ENCODE peak calls at places on chromosomes 1 and 21, in four cellular contexts. B is SJCRH30, S is AG04450, U is DND-41. H is an unnamed sample. For H3K9me3, the result is how much of the 10 kb centered on the place peaks cover.

GRCh38 chr1:16498573-16499359 is 15.3 kb downstream of the RNU1-1 start:
- DNase-seq in S (peak), U (peak), B (peak), H (peak)

GRCh38 chr1:17773626-17774326 is 18.6 kb downstream of the ACTL8 start:
- DNase-seq in B (no peak), U (no peak), S (no peak), H (no peak)

GRCh38 chr1:95206514-95206913 is 27.5 kb upstream of the RWDD3 start:
- DNase-seq in S (no peak), U (no peak), B (no peak), H (no peak)

GRCh38 chr1:198462365-198463025 is 78.0 kb downstream of the ATP6V1G3 start:
- DNase-seq in U (no peak), S (no peak), B (no peak), H (no peak)

GRCh38 chr1:228314315-228314657 is 92.3 kb downstream of the TRIM11 start:
- DNase-seq in B (no peak), S (no peak), U (no peak), H (peak)

GRCh38 chr21:32710069-32710784 is 17.6 kb downstream of the SYNJ1 start:
- DNase-seq in B (no peak), S (no peak), U (no peak), H (no peak)

GRCh38 chr1:231836227-231836893 is 209.8 kb downstream of the DISC1 start:
- DNase-seq in U (no peak), B (no peak), S (no peak), H (no peak)

GRCh38 chr1:211551628-211552465 is 27.1 kb downstream of the SLC30A1 start:
- DNase-seq in S (peak), U (no peak), B (no peak), H (no peak)

GRCh38 chr1:43655953-43656352 is 6.0 kb downstream of the KDM4A start:
- DNase-seq in U (no peak), B (no peak), S (no peak), H (no peak)

GRCh38 chr1:43063394-43064219 is 104.9 kb upstream of the SLC2A1 start:
- DNase-seq in U (no peak), B (no peak), S (no peak), H (no peak)

GRCh38 chr1:206672011-206672688 is 12.6 kb upstream of the MAPKAPK2 start:
- DNase-seq in B (no peak), S (no peak), U (no peak), H (no peak)

GRCh38 chr1:119321661-119322419 is 46.7 kb upstream of the HAO2 start:
- DNase-seq in S (no peak), B (no peak), U (no peak), H (no peak)

GRCh38 chr1:200039849-200040479 is 12.5 kb downstream of the NR5A2 start:
- DNase-seq in B (no peak), U (no peak), S (no peak), H (no peak)

GRCh38 chr1:39363267-39363666 is 128.2 kb upstream of the BMP8A start:
- DNase-seq in U (no peak), S (no peak), B (no peak), H (no peak)

GRCh38 chr1:224373008-224373590 is 16.4 kb downstream of the CNIH4 start:
- DNase-seq in B (no peak), U (no peak), S (no peak), H (no peak)

GRCh38 chr1:22442212-22442894 is 9.3 kb upstream of the ZBTB40 start:
- DNase-seq in U (no peak), S (no peak), B (no peak), H (no peak)

GRCh38 chr1:22444856-22445255 is 6.8 kb upstream of the ZBTB40 start:
- DNase-seq in S (no peak), B (no peak), U (no peak), H (no peak)

GRCh38 chr1:22440582-22440981 is 11.1 kb upstream of the ZBTB40 start:
- DNase-seq in U (no peak), S (no peak), B (no peak), H (no peak)

GRCh38 chr1:22447581-22448215 is 4.0 kb upstream of the ZBTB40 start:
- DNase-seq in U (no peak), S (peak), B (peak), H (peak)

GRCh38 chr1:22443332-22443731 is 8.3 kb upstream of the ZBTB40 start:
- DNase-seq in U (no peak), B (no peak), S (no peak), H (no peak)
- H3K9me3 ChIP-seq in U (under half), B (under half), S (under half), H (under half)

GRCh38 chr1:247156787-247157232 is 15.0 kb downstream of the ZNF124 start:
- DNase-seq in B (no peak), S (no peak), U (no peak), H (no peak)
- H3K9me3 ChIP-seq in B (under half), S (under half), U (half or more), H (under half)

DNA sequence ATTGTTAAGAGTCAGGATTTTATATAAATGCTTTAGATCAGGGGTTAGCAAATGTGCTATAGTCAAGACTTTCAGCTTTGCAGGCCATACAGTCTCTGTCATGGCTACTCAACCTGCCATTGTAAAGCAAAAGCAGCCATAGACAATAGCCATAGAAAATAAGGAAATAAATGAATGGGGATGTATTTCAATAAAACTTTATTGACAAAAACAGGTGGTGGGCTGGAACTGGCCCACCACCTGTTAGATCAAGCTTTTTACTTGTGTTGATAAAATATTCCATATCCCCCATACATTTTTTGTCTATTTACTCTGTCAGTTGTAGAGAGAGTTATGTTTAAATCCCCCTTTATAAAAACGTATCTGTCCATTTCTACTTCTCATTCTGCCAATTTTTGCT is 98.9 kb downstream of the HIVEP3 start:
- DNase-seq in B (no peak), U (no peak), S (no peak), H (no peak)
- H3K9me3 ChIP-seq in B (under half), U (under half), S (under half), H (under half)

GRCh38 chr21:27315373-27315772 is 348.5 kb upstream of the ADAMTS5 start:
- DNase-seq in S (no peak), B (no peak), U (no peak), H (no peak)

DNA sequence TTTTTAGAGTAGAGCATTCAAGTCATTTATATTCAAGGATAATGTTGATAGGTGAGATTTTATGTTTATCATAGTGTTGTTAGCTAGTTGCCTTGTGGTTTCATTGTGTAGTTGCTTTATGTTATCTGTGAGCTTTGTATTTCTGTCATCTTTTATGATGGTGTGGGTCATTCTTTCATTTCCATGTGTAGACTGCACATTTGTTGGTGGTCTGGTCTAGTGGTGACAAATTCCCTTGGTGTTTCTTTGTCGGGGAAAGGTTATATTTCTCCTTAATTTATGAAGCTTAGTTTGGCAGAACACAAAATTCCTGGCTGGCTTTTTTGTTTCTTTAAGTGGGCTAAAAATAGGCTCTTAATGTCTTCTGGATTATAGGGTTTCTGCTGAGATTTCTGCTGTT is 347.2 kb upstream of the ADAMTS5 start:
- DNase-seq in U (no peak), S (no peak), B (no peak), H (no peak)
- H3K9me3 ChIP-seq in U (under half), S (under half), B (under half), H (under half)

GRCh38 chr1:180380259-180381183 is 121.9 kb downstream of the ACBD6 start:
- DNase-seq in U (no peak), B (no peak), S (no peak), H (no peak)
- H3K9me3 ChIP-seq in U (under half), B (under half), S (under half), H (under half)